ENCODE peak calls at places on chromosomes 2 and 18, in four cellular contexts. K is GM12878, W is GM12892, Y is K562. R is an unnamed sample.

GRCh38 chr2:54638774-54639187 is 84.7 kb upstream of the EML6 start:
- DNase-seq in K (no peak), W (no peak), Y (no peak), R (no peak)

GRCh38 chr2:98012561-98012979 is 16.8 kb upstream of the TMEM131 start:
- DNase-seq in K (peak), W (peak), Y (no peak), R (peak)

GRCh38 chr2:57204364-57204763 is 842.2 kb upstream of the VRK2 start:
- DNase-seq in K (no peak), W (no peak), Y (no peak), R (no peak)

GRCh38 chr2:103739216-103739615 is 977.4 kb downstream of the TMEM182 start:
- DNase-seq in K (no peak), W (no peak), Y (no peak), R (no peak)

GRCh38 chr2:26033270-26033768 is 565 bp upstream of the RAB10 start:
- DNase-seq in K (no peak), W (no peak), Y (peak), R (peak)

GRCh38 chr2:68740184-68740914 is 5.7 kb downstream of the ARHGAP25 start:
- DNase-seq in K (no peak), W (no peak), Y (no peak), R (no peak)

GRCh38 chr2:189798312-189799029 is 14.2 kb downstream of the PMS1 start:
- DNase-seq in K (peak), W (no peak), Y (no peak), R (no peak)

GRCh38 chr2:231684314-231685223 is 23.8 kb upstream of the PTMA start:
- DNase-seq in K (no peak), W (no peak), Y (no peak), R (no peak)

GRCh38 chr2:133264951-133265949 is 303.0 kb downstream of the NCKAP5 start:
- DNase-seq in K (no peak), W (no peak), Y (no peak), R (no peak)

GRCh38 chr18:5173646-5174045 is 23.4 kb downstream of the AKAIN1 start:
- DNase-seq in K (no peak), W (no peak), Y (no peak), R (no peak)

GRCh38 chr2:102708847-102709559 is 52.8 kb upstream of the TMEM182 start:
- DNase-seq in K (no peak), W (no peak), Y (no peak), R (no peak)

GRCh38 chr18:28412521-28412920 is 235.6 kb upstream of the CDH2 start:
- DNase-seq in K (no peak), W (no peak), Y (no peak), R (no peak)

GRCh38 chr2:33241581-33241980 is 234.9 kb upstream of the RASGRP3 start:
- DNase-seq in K (no peak), W (no peak), Y (no peak), R (no peak)

GRCh38 chr2:671787-672605 is 5.2 kb downstream of the TMEM18 start:
- DNase-seq in K (no peak), W (no peak), Y (no peak), R (no peak)

GRCh38 chr2:173891315-173892037 is 73.7 kb downstream of the SP3 start:
- DNase-seq in K (no peak), W (no peak), Y (peak), R (no peak)

GRCh38 chr2:72681016-72681995 is 144.5 kb downstream of the EXOC6B start:
- DNase-seq in K (no peak), W (no peak), Y (no peak), R (no peak)

GRCh38 chr2:201406077-201406662 is 45.1 kb downstream of the TRAK2 start:
- DNase-seq in K (no peak), W (no peak), Y (peak), R (no peak)

GRCh38 chr2:197500503-197501179 is 462 bp downstream of the HSPE1 start:
- DNase-seq in K (no peak), W (no peak), Y (no peak), R (no peak)

GRCh38 chr2:217489145-217489960 is 513.4 kb downstream of the TNS1 start:
- DNase-seq in K (no peak), W (no peak), Y (no peak), R (no peak)

GRCh38 chr18:23131693-23132319 is 3.5 kb upstream of the CABLES1 start:
- DNase-seq in K (peak), W (peak), Y (peak), R (peak)

GRCh38 chr18:62329676-62330454 is 4.8 kb downstream of the TNFRSF11A start:
- DNase-seq in K (no peak), W (no peak), Y (no peak), R (no peak)

GRCh38 chr2:60358471-60358870 is 195.0 kb downstream of the BCL11A start:
- DNase-seq in K (no peak), W (no peak), Y (no peak), R (no peak)

GRCh38 chr18:50096766-50097435 is 98.0 kb downstream of the MYO5B start:
- DNase-seq in K (no peak), W (no peak), Y (no peak), R (no peak)

GRCh38 chr2:172280820-172281454 is 146.4 kb upstream of the ITGA6 start:
- DNase-seq in K (peak), W (no peak), Y (no peak), R (no peak)

GRCh38 chr2:168545439-168546082 is 89.5 kb downstream of the CERS6 start:
- DNase-seq in K (no peak), W (no peak), Y (no peak), R (no peak)

GRCh38 chr18:26655010-26655613 is 106.8 kb upstream of the KCTD1 start:
- DNase-seq in K (no peak), W (no peak), Y (no peak), R (no peak)

GRCh38 chr18:40926679-40927078 is 1028.4 kb upstream of the PIK3C3 start:
- DNase-seq in K (no peak), W (no peak), Y (no peak), R (no peak)

GRCh38 chr2:76307495-76307894 is 596.8 kb upstream of the GCFC2 start:
- DNase-seq in K (no peak), W (no peak), Y (no peak), R (no peak)

GRCh38 chr18:39455300-39455699 is 1889.7 kb upstream of the CELF4 start:
- DNase-seq in K (no peak), W (no peak), Y (no peak), R (no peak)

GRCh38 chr18:27411911-27412310 is 226.8 kb upstream of the CHST9 start:
- DNase-seq in K (no peak), W (no peak), Y (no peak), R (no peak)

GRCh38 chr2:190809139-190809764 is 71.4 kb upstream of the GLS start:
- DNase-seq in K (no peak), W (no peak), Y (no peak), R (no peak)

GRCh38 chr2:132620115-132620514 is 49.9 kb downstream of the LYPD1 start:
- DNase-seq in K (no peak), W (no peak), Y (no peak), R (no peak)

GRCh38 chr18:22640281-22640842 is 222.6 kb upstream of the CTAGE1 start:
- DNase-seq in K (no peak), W (no peak), Y (no peak), R (no peak)

GRCh38 chr2:140178224-140178623 is 1398.0 kb upstream of the NXPH2 start:
- DNase-seq in K (no peak), W (no peak), Y (no peak), R (no peak)

GRCh38 chr2:136482966-136483365 is 282.4 kb upstream of the THSD7B start:
- DNase-seq in K (no peak), W (no peak), Y (no peak), R (no peak)
- TF ChIP-seq TAF1 in K (no peak), W (no peak), Y (no peak), R (no peak)

DNA sequence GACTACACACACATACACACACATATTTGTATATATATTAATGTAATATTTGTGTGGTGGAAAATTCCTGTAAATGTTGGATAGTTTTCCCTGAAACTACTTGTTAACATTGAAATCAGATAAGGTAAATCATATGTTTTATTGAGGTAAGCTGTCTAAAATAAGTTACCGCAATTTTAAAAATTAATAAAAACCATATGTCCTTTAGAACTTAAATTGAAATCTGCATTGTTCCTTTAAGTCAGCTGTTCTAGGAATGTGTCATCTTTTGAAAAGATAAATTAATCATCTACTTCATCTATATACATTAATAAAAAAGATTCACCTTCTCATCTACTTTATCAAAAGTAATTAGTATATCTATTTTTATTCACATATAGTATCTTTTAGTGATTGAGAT is 102.0 kb downstream of the CSRNP3 start:
- DNase-seq in K (no peak), W (no peak), Y (no peak), R (no peak)
- TF ChIP-seq POLR2A in K (no peak), W (no peak), Y (no peak), R (no peak)

GRCh38 chr18:48611785-48612480 is 73.1 kb downstream of the CTIF start:
- DNase-seq in K (no peak), W (no peak), Y (no peak), R (no peak)

GRCh38 chr18:48608581-48608980 is 69.8 kb downstream of the CTIF start:
- DNase-seq in K (no peak), W (no peak), Y (no peak), R (no peak)

GRCh38 chr18:48611196-48611595 is 72.4 kb downstream of the CTIF start:
- DNase-seq in K (no peak), W (no peak), Y (no peak), R (no peak)

GRCh38 chr18:48609114-48609513 is 70.3 kb downstream of the CTIF start:
- DNase-seq in K (no peak), W (no peak), Y (no peak), R (no peak)

GRCh38 chr18:48609820-48610815 is 71.3 kb downstream of the CTIF start:
- DNase-seq in K (no peak), W (no peak), Y (no peak), R (no peak)
- TF ChIP-seq TAF1 in K (no peak), W (no peak), Y (no peak), R (no peak)

GRCh38 chr2:96637385-96638143 is 548 bp downstream of the KANSL3 start:
- DNase-seq in K (peak), W (peak), Y (peak), R (peak)
- TF ChIP-seq POLR2A in K (no peak), W (peak), Y (peak), R (peak)

DNA sequence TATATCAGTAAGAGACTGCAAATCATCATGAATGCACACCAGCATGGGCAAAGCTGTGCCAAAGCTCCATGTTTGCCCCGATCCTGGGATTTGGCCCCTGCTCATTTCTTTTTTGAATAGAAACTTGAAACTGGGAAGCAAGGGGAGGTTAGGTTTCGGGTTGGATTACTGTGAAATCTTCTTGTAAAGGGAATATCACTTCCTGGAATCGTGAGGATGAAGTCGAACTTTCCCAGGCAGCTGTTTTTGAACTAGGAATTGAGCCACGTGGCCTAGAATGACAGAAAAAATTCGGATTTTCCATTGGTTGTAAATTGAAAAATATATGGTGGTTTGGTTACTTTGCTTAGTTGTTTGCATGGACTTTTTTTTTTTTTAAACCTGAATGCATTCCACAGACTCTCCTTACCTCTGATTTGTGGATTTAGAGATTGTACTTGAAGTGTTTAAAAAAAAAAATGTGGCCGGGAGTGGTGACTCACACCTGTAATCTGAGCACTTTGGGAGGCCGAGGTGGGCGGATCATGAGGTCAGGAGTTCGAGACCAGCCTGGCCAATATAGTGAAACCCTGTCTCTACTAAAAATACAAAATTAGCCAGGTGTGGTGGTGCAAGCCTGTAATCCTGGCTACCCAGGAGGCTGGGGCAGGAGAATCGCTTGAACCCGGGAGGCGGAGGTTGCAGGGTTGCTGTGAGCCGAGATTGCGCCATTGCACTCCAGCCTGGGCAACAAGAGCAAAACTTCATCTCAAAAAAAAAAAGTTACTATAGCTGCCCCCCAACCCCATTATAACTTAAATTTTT is 32.1 kb downstream of the GRHL1 start:
- DNase-seq in K (no peak), W (no peak), Y (no peak), R (no peak)
- TF ChIP-seq TAF1 in K (no peak), W (no peak), Y (no peak), R (no peak)

DNA sequence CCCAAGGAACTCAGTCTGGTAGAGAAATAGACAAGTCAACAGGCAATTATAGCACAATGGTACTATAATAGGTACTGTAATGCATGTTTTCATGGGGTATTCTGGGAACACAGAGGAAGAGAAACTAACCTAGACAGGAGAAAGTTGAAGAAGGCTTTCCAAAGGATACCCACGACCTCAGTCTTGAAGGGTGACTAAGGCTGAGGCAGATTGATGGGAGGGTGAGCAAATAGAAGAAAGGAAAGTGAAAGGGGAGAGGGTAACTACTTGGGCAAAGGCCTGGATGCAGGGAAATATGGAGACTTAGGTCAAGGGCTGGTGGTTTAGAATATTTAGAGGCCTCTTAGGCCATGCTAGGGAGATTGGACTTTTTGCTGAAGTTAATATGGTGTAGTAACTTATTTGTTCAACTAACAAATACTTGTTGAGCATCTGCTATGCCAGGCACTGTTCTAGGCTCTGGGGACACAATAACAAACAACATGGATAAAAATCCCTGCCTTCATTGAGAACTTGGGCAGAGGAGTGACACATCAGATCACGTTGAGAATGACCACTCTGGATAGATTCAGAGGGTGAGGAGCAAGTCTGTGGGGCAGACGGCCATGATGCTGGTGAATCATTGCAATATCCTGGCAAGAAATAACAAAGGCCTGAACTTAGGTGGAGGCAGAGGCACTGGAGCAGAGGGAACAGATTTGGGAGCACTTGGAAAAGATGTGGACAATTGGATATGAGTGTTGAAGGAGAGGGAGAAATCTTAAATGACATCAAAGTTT is 56.4 kb downstream of the PLB1 start:
- DNase-seq in K (no peak), W (no peak), Y (no peak), R (no peak)
- TF ChIP-seq POLR2A in K (no peak), W (no peak), Y (no peak), R (no peak)

R was measured in GM12891.